ENCODE peak calls at places on chromosomes 16 and 17, in nine cellular contexts. I is cardiac fibroblast; P is IMR-90; N is activated CD8-positive, alpha-beta T cell treated with anti-CD3 and anti-CD28 coated beads for 36 hours; Y is A549; Z is uterus; E is GM06990; K is tibial artery; M is left lung. X is an unnamed sample.

GRCh38 chr17:20920813-20921199 is 122.0 kb downstream of the USP22 start:
- DNase-seq in I (peak), P (peak), N (no peak), Y (peak), Z (no peak), E (no peak), K (no peak), M (no peak), X (no peak)

GRCh38 chr17:63700528-63701441 is 860 bp upstream of the LIMD2 start:
- DNase-seq in I (peak), P (peak), N (peak), Y (no peak), Z (peak), E (peak), K (peak), M (peak), X (peak)

GRCh38 chr17:29143894-29144293 is 36.3 kb downstream of the MYO18A start:
- DNase-seq in I (no peak), P (peak), N (peak), Y (peak), Z (no peak), E (no peak), K (no peak), M (no peak), X (no peak)

GRCh38 chr16:88772871-88773811 is 11.9 kb downstream of the PIEZO1 start:
- DNase-seq in I (peak), P (peak), N (no peak), Y (no peak), Z (no peak), E (no peak), K (peak), M (peak), X (no peak)

GRCh38 chr17:81345211-81346089 is 49.8 kb upstream of the BAHCC1 start:
- DNase-seq in I (peak), P (peak), N (peak), Y (peak), Z (peak), E (peak), K (peak), M (peak), X (peak)

GRCh38 chr16:50702725-50703124 is 9.3 kb downstream of the NOD2 start:
- DNase-seq in I (no peak), P (no peak), N (no peak), Y (no peak), Z (no peak), E (no peak), K (no peak), M (no peak), X (no peak)

GRCh38 chr16:55367301-55367745 is 43.3 kb downstream of the IRX6 start:
- DNase-seq in I (peak), P (no peak), N (no peak), Y (no peak), Z (no peak), E (no peak), K (no peak), M (no peak), X (no peak)

GRCh38 chr17:67281736-67282135 is 36.7 kb upstream of the HELZ start:
- DNase-seq in I (no peak), P (no peak), N (no peak), Y (no peak), Z (no peak), E (no peak), K (no peak), M (no peak), X (no peak)

GRCh38 chr17:63358111-63358839 is 87.8 kb downstream of the CYB561 start:
- DNase-seq in I (peak), P (peak), N (no peak), Y (peak), Z (no peak), E (no peak), K (no peak), M (no peak), X (no peak)

GRCh38 chr17:52465407-52465806 is 306.9 kb upstream of the CA10 start:
- DNase-seq in I (no peak), P (no peak), N (no peak), Y (no peak), Z (no peak), E (no peak), K (no peak), M (no peak), X (no peak)

GRCh38 chr16:83977056-83977815 is 9.2 kb downstream of the NECAB2 start:
- DNase-seq in I (no peak), P (no peak), N (no peak), Y (no peak), Z (no peak), E (no peak), K (no peak), M (no peak), X (no peak)

GRCh38 chr17:27531469-27531948 is 75.3 kb downstream of the KSR1 start:
- DNase-seq in I (no peak), P (no peak), N (no peak), Y (no peak), Z (no peak), E (no peak), K (no peak), M (no peak), X (no peak)

GRCh38 chr17:17693253-17693954 is 12.1 kb downstream of the RAI1 start:
- DNase-seq in I (no peak), P (no peak), N (no peak), Y (peak), Z (peak), E (peak), K (peak), M (peak), X (no peak)

GRCh38 chr17:412211-413015 is 59.8 kb upstream of the RPH3AL start:
- DNase-seq in I (peak), P (peak), N (peak), Y (peak), Z (peak), E (no peak), K (peak), M (no peak), X (no peak)

GRCh38 chr17:13634001-13634400 is 32.3 kb upstream of the HS3ST3A1 start:
- DNase-seq in I (no peak), P (peak), N (no peak), Y (no peak), Z (no peak), E (no peak), K (no peak), M (no peak), X (no peak)

GRCh38 chr17:20008242-20009051 is 712 bp upstream of the SPECC1 start:
- DNase-seq in I (no peak), P (no peak), N (peak), Y (peak), Z (peak), E (no peak), K (no peak), M (no peak), X (peak)

GRCh38 chr16:88558457-88559442 is 11.5 kb upstream of the ZC3H18 start:
- DNase-seq in I (peak), P (peak), N (peak), Y (peak), Z (peak), E (no peak), K (peak), M (no peak), X (no peak)

GRCh38 chr16:77868478-77868877 is 80.1 kb downstream of the VAT1L start:
- DNase-seq in I (no peak), P (no peak), N (peak), Y (no peak), Z (no peak), E (peak), K (no peak), M (no peak), X (no peak)

GRCh38 chr16:56551796-56552738 is 12.8 kb upstream of the MT4 start:
- DNase-seq in I (no peak), P (no peak), N (no peak), Y (no peak), Z (peak), E (no peak), K (no peak), M (no peak), X (no peak)

GRCh38 chr17:14297161-14297851 is 3.6 kb upstream of the HS3ST3B1 start:
- DNase-seq in I (peak), P (no peak), N (peak), Y (peak), Z (no peak), E (no peak), K (no peak), M (no peak), X (peak)

GRCh38 chr16:74936902-74937560 is 47.9 kb downstream of the WDR59 start:
- DNase-seq in I (peak), P (peak), N (peak), Y (peak), Z (no peak), E (peak), K (no peak), M (no peak), X (no peak)

GRCh38 chr16:30179931-30180330 is 3.5 kb upstream of the CORO1A start:
- DNase-seq in I (no peak), P (no peak), N (no peak), Y (no peak), Z (no peak), E (no peak), K (no peak), M (no peak), X (no peak)

GRCh38 chr17:46851029-46851741 is at the start of gene WNT9B:
- DNase-seq in I (no peak), P (no peak), N (no peak), Y (peak), Z (no peak), E (no peak), K (no peak), M (no peak), X (no peak)

GRCh38 chr16:1763521-1764511 is 7.5 kb downstream of the NME3 start:
- DNase-seq in I (peak), P (no peak), N (no peak), Y (peak), Z (no peak), E (no peak), K (no peak), M (no peak), X (no peak)

GRCh38 chr17:50453901-50454300 is 14.8 kb downstream of the CHAD start:
- DNase-seq in I (no peak), P (no peak), N (no peak), Y (no peak), Z (no peak), E (no peak), K (no peak), M (no peak), X (no peak)

GRCh38 chr16:67149276-67150057 is 1.3 kb downstream of the B3GNT9 start:
- DNase-seq in I (no peak), P (no peak), N (no peak), Y (no peak), Z (no peak), E (no peak), K (no peak), M (no peak), X (no peak)

GRCh38 chr17:44995602-44996001 is 27.5 kb upstream of the C1QL1 start:
- DNase-seq in I (no peak), P (no peak), N (no peak), Y (no peak), Z (no peak), E (no peak), K (no peak), M (no peak), X (no peak)

GRCh38 chr16:1645914-1646525 is 32.1 kb upstream of the JPT2 start:
- DNase-seq in I (peak), P (peak), N (peak), Y (peak), Z (no peak), E (no peak), K (no peak), M (no peak), X (no peak)

GRCh38 chr17:83053021-83053778 is 26.2 kb upstream of the METRNL start:
- DNase-seq in I (no peak), P (peak), N (no peak), Y (no peak), Z (peak), E (no peak), K (no peak), M (peak), X (peak)

GRCh38 chr17:53896047-53896446 is 73.3 kb downstream of the KIF2B start:
- DNase-seq in I (peak), P (no peak), N (no peak), Y (no peak), Z (no peak), E (no peak), K (no peak), M (no peak), X (no peak)

GRCh38 chr17:28317099-28317964 is 1.7 kb upstream of the TMEM97 start:
- DNase-seq in I (no peak), P (no peak), N (no peak), Y (no peak), Z (no peak), E (no peak), K (no peak), M (no peak), X (no peak)

GRCh38 chr17:72135546-72136325 is 14.9 kb downstream of the SOX9 start:
- DNase-seq in I (no peak), P (no peak), N (no peak), Y (no peak), Z (no peak), E (no peak), K (no peak), M (no peak), X (no peak)

GRCh38 chr17:1122681-1123396 is 56.9 kb downstream of the ABR start:
- DNase-seq in I (peak), P (peak), N (peak), Y (peak), Z (peak), E (peak), K (peak), M (peak), X (peak)

GRCh38 chr16:6382787-6383515 is 949.7 kb upstream of the RBFOX1 start:
- DNase-seq in I (no peak), P (no peak), N (no peak), Y (no peak), Z (no peak), E (no peak), K (no peak), M (no peak), X (no peak)

GRCh38 chr16:88194397-88195020 is 188.2 kb upstream of the ZNF469 start:
- DNase-seq in I (no peak), P (peak), N (no peak), Y (no peak), Z (no peak), E (no peak), K (peak), M (no peak), X (no peak)

GRCh38 chr16:25434061-25434460 is 176.4 kb upstream of the ZKSCAN2 start:
- DNase-seq in I (no peak), P (no peak), N (no peak), Y (no peak), Z (no peak), E (no peak), K (no peak), M (no peak), X (no peak)
- TF ChIP-seq CTCF in I (no peak), P (no peak), N (no peak), Y (no peak), Z (no peak), E (no peak), K (no peak), M (no peak), X (no peak)

DNA sequence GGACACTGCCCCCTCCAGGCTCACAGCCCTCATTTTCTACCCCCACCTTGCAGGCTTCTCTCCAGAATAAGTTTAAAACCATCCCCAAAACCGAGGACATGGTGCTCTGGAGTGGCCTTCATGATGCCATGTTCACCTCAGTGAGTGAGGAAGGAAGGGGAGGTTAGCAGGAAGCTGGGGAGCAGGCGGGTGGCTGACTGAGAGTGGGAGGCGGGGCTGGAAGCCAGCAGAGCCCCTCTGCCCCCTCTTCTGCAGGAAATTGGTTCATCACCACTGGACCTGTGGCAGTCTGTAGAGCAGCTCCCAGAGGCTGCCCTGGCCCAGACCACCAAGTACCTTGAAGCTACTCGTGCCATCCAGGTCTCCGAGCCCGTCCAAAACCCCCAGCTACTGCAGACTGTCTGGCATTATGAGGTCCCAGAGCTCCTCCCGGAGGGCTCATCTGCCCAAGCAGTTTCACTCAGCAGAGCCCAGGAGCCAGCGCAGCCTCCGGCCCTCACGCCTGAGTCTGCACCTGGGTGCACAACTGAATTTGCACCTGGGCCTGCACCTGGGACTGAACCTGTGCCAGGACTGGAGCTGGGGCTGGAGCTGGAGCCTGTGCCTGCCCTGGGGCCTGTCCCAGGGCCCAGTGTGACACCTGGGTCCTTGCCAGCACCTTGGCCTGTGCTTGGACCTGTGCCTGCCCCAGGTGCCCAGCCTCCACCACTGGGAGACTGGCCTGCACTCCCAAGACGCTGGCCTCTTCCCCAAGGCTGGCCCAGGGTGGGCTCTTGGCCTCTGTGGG is 19.0 kb downstream of the C16orf96 start:
- DNase-seq in I (no peak), P (no peak), N (no peak), Y (no peak), Z (no peak), E (no peak), K (no peak), M (no peak), X (no peak)
- TF ChIP-seq CTCF in I (no peak), P (no peak), N (no peak), Y (no peak), Z (no peak), E (peak), K (no peak), M (no peak), X (no peak)

DNA sequence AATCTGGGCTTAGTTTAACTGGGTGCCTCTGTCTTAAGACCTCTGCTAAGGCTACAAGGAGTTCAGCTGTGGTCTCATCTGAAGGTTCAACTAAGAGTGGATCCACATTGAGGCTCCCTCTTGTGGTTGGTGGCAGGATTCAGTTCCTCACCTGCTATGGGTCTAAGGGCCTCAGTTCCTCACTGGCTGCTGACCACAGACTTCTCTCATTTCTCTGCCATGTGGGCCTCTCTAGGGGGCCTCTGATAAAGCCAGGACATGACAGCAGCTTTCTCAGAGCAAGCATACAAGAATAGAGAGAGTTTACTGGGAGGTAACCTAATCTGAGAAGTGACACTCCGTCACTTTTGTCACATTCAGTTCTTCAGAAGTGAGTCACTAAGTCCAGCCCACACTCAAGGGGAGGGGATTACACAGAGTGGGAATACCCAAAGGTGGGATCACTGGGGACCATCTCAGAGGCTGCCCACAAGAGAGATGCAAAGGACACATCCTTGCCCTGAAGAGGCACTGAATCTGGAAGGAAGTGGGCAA is 19.2 kb upstream of the ABAT start:
- DNase-seq in I (peak), P (peak), N (peak), Y (peak), Z (no peak), E (no peak), K (no peak), M (no peak), X (no peak)
- TF ChIP-seq CTCF in I (peak), P (peak), N (peak), Y (no peak), Z (peak), E (peak), K (no peak), M (peak), X (no peak)

GRCh38 chr16:71537643-71538042 is 11.4 kb downstream of the CHST4 start:
- DNase-seq in I (peak), P (peak), N (peak), Y (peak), Z (no peak), E (peak), K (no peak), M (no peak), X (no peak)
- TF ChIP-seq CTCF in I (peak), P (peak), N (peak), Y (peak), Z (peak), E (peak), K (no peak), M (peak), X (no peak)